ENCODE peak calls at places on chromosomes 2 and 18, in five cellular contexts. U is thoracic aorta, D is fibroblast of lung, P is lower lobe of right lung, W is aorta. H is an unnamed sample. For H3K36me3, the result is how much of the 10 kb centered on the place peaks cover.

GRCh38 chr2:109460553-109461324 is 153.0 kb downstream of the SEPTIN10 start:
- DNase-seq in W (peak), P (no peak), U (no peak), D (no peak), H (no peak)

GRCh38 chr2:70732736-70733427 is 35.1 kb downstream of the ADD2 start:
- DNase-seq in U (no peak), D (no peak), W (no peak), P (no peak), H (no peak)

GRCh38 chr2:86453838-86454237 is 12.7 kb downstream of the KDM3A start:
- DNase-seq in U (peak), P (no peak), W (no peak), D (peak), H (no peak)

GRCh38 chr2:210584834-210585233 is 28.4 kb downstream of the CPS1 start:
- DNase-seq in U (no peak), D (peak), P (no peak), W (no peak), H (no peak)

GRCh38 chr2:150371066-150371812 is 116.2 kb downstream of the RND3 start:
- DNase-seq in P (no peak), W (no peak), U (no peak), D (no peak), H (no peak)

GRCh38 chr2:53098323-53099073 is 669.1 kb upstream of the CHAC2 start:
- DNase-seq in U (no peak), D (no peak), P (no peak), W (no peak), H (no peak)

GRCh38 chr2:73292316-73292905 is 937 bp downstream of the EGR4 start:
- DNase-seq in P (no peak), D (no peak), W (no peak), U (no peak), H (no peak)

GRCh38 chr2:109322646-109323045 is 193.6 kb downstream of the SH3RF3 start:
- DNase-seq in U (no peak), D (no peak), W (no peak), P (no peak), H (no peak)

GRCh38 chr2:109030870-109031480 is 42.0 kb upstream of the EDAR start:
- DNase-seq in P (no peak), U (no peak), D (no peak), W (no peak), H (no peak)

GRCh38 chr18:2146754-2147153 is 424.6 kb downstream of the METTL4 start:
- DNase-seq in P (no peak), D (no peak), W (no peak), U (no peak), H (no peak)

GRCh38 chr2:232211743-232212686 is 166.5 kb upstream of the ALPP start:
- DNase-seq in U (no peak), D (no peak), P (no peak), W (no peak), H (no peak)

GRCh38 chr18:63161728-63162195 is 157.8 kb downstream of the BCL2 start:
- DNase-seq in W (peak), D (peak), U (peak), P (peak), H (peak)

GRCh38 chr2:128505150-128505490 is 186.5 kb upstream of the HS6ST1 start:
- DNase-seq in P (no peak), U (no peak), W (peak), D (no peak), H (no peak)

GRCh38 chr2:177553176-177553909 is 160.8 kb downstream of the AGPS start:
- DNase-seq in P (no peak), D (no peak), W (no peak), U (no peak), H (no peak)

GRCh38 chr18:63253428-63254372 is 65.9 kb downstream of the BCL2 start:
- DNase-seq in U (no peak), W (no peak), P (no peak), D (peak), H (no peak)

GRCh38 chr2:235027558-235028214 is 75.9 kb downstream of the SH3BP4 start:
- DNase-seq in P (no peak), W (no peak), U (no peak), D (peak), H (no peak)
- H3K4me3 ChIP-seq in P (no peak), W (no peak), U (no peak), D (no peak), H (peak)

GRCh38 chr2:60775048-60775639 is 19.1 kb downstream of the PAPOLG start:
- DNase-seq in U (no peak), D (no peak), W (no peak), P (no peak), H (no peak)

GRCh38 chr2:60779426-60779825 is 23.4 kb downstream of the PAPOLG start:
- DNase-seq in P (no peak), W (no peak), U (no peak), D (no peak), H (no peak)

GRCh38 chr2:60780741-60781140 is 24.7 kb downstream of the PAPOLG start:
- DNase-seq in P (no peak), U (no peak), W (no peak), D (no peak), H (no peak)

GRCh38 chr2:60778352-60778751 is 22.3 kb downstream of the PAPOLG start:
- DNase-seq in D (no peak), U (no peak), P (no peak), W (no peak), H (no peak)
- H3K36me3 ChIP-seq in D (under half), U (under half), P (half or more), W (under half), H (under half)

DNA sequence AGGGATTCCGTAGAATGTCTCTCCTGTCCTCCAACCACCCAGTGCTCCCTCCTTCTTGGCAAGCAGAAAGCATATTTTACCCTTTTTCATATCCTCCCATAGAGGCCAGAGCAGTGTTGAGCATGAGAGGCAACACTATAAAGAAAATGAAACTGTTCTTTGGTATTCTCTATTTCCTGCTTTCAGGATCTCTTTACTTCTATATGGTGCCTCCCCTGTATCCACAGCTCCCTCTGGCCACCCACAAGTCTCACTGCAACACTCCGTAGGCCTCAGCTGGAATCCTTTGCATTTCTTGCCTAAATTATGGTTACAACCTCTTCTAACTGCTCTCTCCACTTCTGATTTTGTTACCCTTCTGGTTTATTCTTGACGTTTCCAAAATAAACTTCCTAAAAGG is 74.9 kb upstream of the C2orf15 start:
- DNase-seq in D (peak), U (no peak), W (no peak), P (no peak), H (no peak)
- H3K4me3 ChIP-seq in D (no peak), U (peak), W (no peak), P (no peak), H (no peak)

GRCh38 chr2:169999041-169999440 is 171.8 kb downstream of the UBR3 start:
- DNase-seq in P (no peak), U (no peak), W (no peak), D (no peak), H (no peak)
- H3K36me3 ChIP-seq in P (under half), U (under half), W (under half), D (under half), H (half or more)

DNA sequence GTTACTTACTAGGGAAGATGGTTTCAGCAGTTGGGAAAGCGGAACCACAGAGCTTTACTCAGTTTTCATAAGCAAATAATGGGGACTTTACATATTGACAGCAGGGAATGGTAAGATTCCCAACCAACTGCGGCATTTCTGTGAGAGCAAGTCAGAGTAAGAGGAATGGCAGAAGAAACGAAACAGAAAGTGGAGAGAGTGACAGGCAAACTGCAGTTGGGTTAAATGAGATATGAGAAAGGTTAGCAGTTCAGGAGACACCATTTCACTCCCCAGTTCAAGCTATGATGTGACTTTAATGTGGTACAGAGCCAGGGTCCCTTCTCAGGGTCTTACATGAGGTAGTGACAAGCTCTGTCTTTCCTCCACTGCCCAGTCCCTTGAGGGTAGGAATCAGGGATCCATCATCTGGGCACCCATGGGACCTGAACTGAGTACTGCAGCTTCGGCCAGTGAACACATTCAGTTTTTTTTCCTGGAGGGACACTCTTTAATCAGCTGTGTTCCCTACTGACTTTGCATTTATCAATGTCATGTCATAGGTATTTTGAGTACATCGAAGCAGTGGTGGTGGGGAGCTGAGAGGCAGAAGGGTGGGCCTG is 33.0 kb upstream of the GREB1 start:
- DNase-seq in P (no peak), U (no peak), D (no peak), W (no peak), H (no peak)
- H3K4me3 ChIP-seq in P (no peak), U (no peak), D (no peak), W (no peak), H (no peak)

GRCh38 chr18:666177-666576 is 8.7 kb downstream of the TYMS start:
- DNase-seq in W (no peak), D (no peak), U (no peak), P (no peak), H (no peak)

GRCh38 chr18:670456-670996 is 13.1 kb downstream of the TYMS start:
- DNase-seq in D (no peak), U (no peak), P (no peak), W (no peak), H (no peak)

GRCh38 chr18:668263-668662 is 10.8 kb downstream of the TYMS start:
- DNase-seq in P (no peak), D (no peak), W (no peak), U (no peak), H (no peak)

GRCh38 chr18:669077-669476 is 11.6 kb downstream of the TYMS start:
- DNase-seq in D (no peak), P (no peak), U (no peak), W (no peak), H (no peak)

DNA sequence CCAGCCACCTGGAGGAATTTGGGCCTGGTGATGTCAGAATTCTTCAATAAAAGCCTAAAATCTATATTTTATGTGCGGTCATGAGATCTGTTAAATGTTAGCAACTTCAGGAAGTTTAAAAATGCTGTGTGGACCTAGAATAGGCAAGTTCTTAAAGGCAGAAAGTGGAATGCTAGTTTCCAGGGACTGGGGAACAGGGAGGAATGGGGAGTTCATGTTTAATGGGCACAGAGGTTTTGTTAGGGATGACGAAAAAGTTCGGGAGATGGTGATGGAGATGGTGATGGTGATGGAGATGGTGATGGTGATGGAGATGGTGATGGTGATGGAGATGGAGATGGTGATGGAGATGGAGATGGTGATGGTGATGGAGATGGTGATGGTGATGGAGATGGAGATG is 9.2 kb downstream of the TYMS start:
- DNase-seq in P (no peak), U (no peak), W (no peak), D (no peak), H (no peak)
- H3K36me3 ChIP-seq in P (under half), U (under half), W (under half), D (under half), H (under half)

GRCh38 chr2:227568852-227569169 is 29.9 kb upstream of the SCYGR2 start:
- DNase-seq in P (no peak), D (no peak), W (no peak), U (no peak), H (no peak)
- H3K4me3 ChIP-seq in P (no peak), D (no peak), W (no peak), U (no peak), H (no peak)

DNA sequence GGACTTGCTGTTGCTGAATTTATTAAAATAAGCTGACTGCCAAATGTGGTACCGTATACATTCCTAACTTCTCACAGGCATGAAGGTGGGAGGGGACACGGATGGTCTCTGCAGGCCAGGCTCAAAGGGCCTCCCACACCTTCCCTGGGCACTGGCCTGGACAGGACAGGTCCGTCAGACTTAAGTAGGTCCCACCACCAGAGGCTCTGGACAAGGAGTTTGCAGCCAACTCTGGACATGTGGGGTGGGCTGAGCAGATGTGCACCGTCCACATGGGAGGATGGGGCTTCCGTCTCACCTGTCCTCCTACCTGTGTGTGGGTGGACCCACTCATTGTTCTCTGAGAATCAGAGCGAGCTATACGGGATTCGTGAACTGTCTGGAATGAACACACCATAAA is 8.2 kb downstream of the ODC1 start:
- DNase-seq in D (no peak), W (no peak), P (no peak), U (no peak), H (no peak)
- H3K36me3 ChIP-seq in D (under half), W (under half), P (half or more), U (under half), H (half or more)

DNA sequence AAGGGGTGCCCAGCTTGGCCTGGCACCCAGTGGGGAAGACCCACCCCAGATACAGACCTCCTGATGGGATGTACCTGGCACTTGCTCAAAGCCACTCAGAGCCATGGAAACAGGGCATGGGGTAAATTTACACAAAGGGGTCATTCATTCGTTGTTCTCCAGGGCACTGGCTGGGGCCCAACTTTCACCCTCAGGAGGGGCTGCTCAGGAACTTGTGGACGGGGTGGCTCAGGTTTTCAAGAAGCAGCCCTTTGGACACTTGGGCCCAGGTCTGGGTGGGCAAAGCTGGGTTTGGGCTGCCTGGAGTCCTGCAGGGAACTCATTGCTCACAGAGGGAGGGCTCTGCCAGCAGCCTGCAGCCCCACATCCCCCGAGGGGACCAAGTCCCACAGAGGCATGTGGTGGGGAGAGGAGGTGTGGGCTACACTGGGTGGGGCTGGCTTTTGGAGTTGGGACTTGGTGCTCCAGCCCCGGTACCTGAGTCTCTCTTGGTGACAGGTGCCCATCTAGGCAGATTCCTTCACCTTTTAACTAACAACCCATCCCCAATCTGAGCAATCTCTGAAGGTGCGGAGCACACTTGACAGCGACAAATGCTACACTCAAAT is 172.3 kb downstream of the CELF4 start:
- DNase-seq in W (no peak), D (no peak), U (no peak), P (no peak), H (no peak)
- H3K4me3 ChIP-seq in W (no peak), D (peak), U (peak), P (no peak), H (no peak)

GRCh38 chr2:190503088-190503487 is 31.4 kb downstream of the NEMP2 start:
- DNase-seq in P (no peak), D (no peak), U (no peak), W (no peak), H (no peak)

GRCh38 chr2:190507135-190507534 is 27.4 kb downstream of the NEMP2 start:
- DNase-seq in U (no peak), D (no peak), W (no peak), P (no peak), H (no peak)

GRCh38 chr2:190505696-190506095 is 28.8 kb downstream of the NEMP2 start:
- DNase-seq in D (no peak), P (no peak), W (no peak), U (no peak), H (no peak)

GRCh38 chr2:190506666-190507065 is 27.9 kb downstream of the NEMP2 start:
- DNase-seq in P (no peak), D (no peak), W (no peak), U (no peak), H (no peak)

GRCh38 chr2:190504912-190505311 is 29.6 kb downstream of the NEMP2 start:
- DNase-seq in W (no peak), P (no peak), D (no peak), U (no peak), H (no peak)
- H3K36me3 ChIP-seq in W (under half), P (half or more), D (under half), U (under half), H (under half)